ENCODE peak calls at places on chromosomes 4 and X, in ten cellular contexts. Z is neural progenitor cell; W is AG04450; Q is fibroblast of lung; I is CD8-positive, alpha-beta T cell; M is suprapubic skin; O is gastrocnemius medialis; V is left ventricle myocardium inferior; D is tibial artery; F is dorsolateral prefrontal cortex. B is an unnamed sample.

GRCh38 chr4:121950680-121951569 is 935 bp downstream of the TRPC3 start:
- DNase-seq in Z (peak; percentile 39), W (no peak), Q (peak; percentile 16), I (no peak), M (peak; percentile 79), O (no peak), V (no peak), D (peak; percentile 25), F (no peak), B (peak; percentile 63)

GRCh38 chrX:119690921-119691716 is 1.8 kb downstream of the SEPTIN6 start:
- DNase-seq in Z (no peak), W (no peak), Q (peak; percentile 42), I (no peak), M (no peak), O (no peak), V (no peak), D (no peak), F (no peak), B (peak; percentile 70)

GRCh38 chr4:107719211-107719926 is 665 bp downstream of the PAPSS1 start:
- DNase-seq in Z (no peak), W (no peak), Q (peak; percentile 19), I (no peak), M (no peak), O (no peak), V (no peak), D (no peak), F (no peak), B (no peak)

GRCh38 chr4:44256414-44256813 is 192.2 kb downstream of the KCTD8 start:
- DNase-seq in Z (peak; percentile 50), W (no peak), Q (no peak), I (no peak), M (no peak), O (no peak), V (no peak), D (no peak), F (no peak), B (peak; percentile 4)

GRCh38 chrX:99494668-99495067 is 915.4 kb downstream of the PCDH19 start:
- DNase-seq in Z (no peak), W (no peak), Q (no peak), I (no peak), M (no peak), O (no peak), V (no peak), D (no peak), F (no peak), B (no peak)

GRCh38 chr4:182189107-182189878 is 53.9 kb upstream of the TENM3 start:
- DNase-seq in Z (no peak), W (peak; percentile 73), Q (peak; percentile 95), I (no peak), M (no peak), O (no peak), V (no peak), D (no peak), F (no peak), B (no peak)

GRCh38 chr4:76718806-76719205 is 179.1 kb downstream of the SOWAHB start:
- DNase-seq in Z (peak; percentile 15), W (no peak), Q (no peak), I (no peak), M (no peak), O (no peak), V (no peak), D (no peak), F (no peak), B (no peak)

GRCh38 chrX:12439396-12439795 is 301.1 kb downstream of the FRMPD4 start:
- DNase-seq in Z (no peak), W (no peak), Q (no peak), I (no peak), M (no peak), O (no peak), V (no peak), D (no peak), F (no peak), B (no peak)

GRCh38 chr4:150217192-150217591 is 138.9 kb downstream of the DCLK2 start:
- DNase-seq in Z (peak; percentile 68), W (no peak), Q (peak; percentile 72), I (no peak), M (no peak), O (no peak), V (no peak), D (no peak), F (no peak), B (peak; percentile 73)

GRCh38 chrX:27399146-27399456 is 64.0 kb downstream of the PPP4R3C start:
- DNase-seq in Z (no peak), W (no peak), Q (no peak), I (no peak), M (no peak), O (no peak), V (no peak), D (no peak), F (no peak), B (no peak)

GRCh38 chrX:25156323-25156722 is 140.6 kb upstream of the ARX start:
- DNase-seq in Z (no peak), W (no peak), Q (no peak), I (no peak), M (no peak), O (no peak), V (no peak), D (no peak), F (no peak), B (no peak)

GRCh38 chr4:125951275-125951887 is 636.6 kb downstream of the FAT4 start:
- DNase-seq in Z (no peak), W (peak; percentile 6), Q (peak; percentile 79), I (no peak), M (no peak), O (no peak), V (no peak), D (no peak), F (no peak), B (peak; percentile 22)

DNA sequence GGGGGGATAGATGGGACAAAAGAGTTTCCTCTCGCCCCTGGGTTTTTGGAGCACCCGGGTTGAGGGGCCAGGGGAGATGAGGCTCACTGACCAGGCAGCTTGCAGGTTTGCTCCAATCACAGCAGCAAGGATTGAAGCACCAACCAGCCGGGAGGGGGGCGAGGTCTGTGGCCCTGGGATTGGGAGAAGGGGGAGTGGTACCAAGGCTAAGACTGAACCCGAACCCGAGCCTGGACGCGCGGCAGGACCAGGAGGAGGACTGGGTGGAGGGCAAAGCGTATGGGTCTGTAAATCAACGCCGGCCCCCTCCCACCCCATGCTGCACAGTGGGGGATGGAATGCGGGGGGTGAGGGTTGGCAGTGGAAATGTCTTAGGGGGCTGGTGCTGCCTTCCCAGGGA is 3.5 kb downstream of the SOX3 start:
- DNase-seq in Z (peak; percentile 59), W (no peak), Q (no peak), I (no peak), M (no peak), O (no peak), V (no peak), D (no peak), F (no peak), B (no peak)
- H3K27me3 ChIP-seq in Z (peaks cover 2% of the 10 kb centered on the region), W (peaks cover 34% of the 10 kb centered on the region), Q (peaks cover 26% of the 10 kb centered on the region), I (no peaks in the 10 kb centered on the region), M (peaks cover 73% of the 10 kb centered on the region), O (peaks cover 39% of the 10 kb centered on the region), V (peaks cover 99% of the 10 kb centered on the region), D (no peaks in the 10 kb centered on the region), F (peaks cover 8% of the 10 kb centered on the region), B (peaks cover 99% of the 10 kb centered on the region)

DNA sequence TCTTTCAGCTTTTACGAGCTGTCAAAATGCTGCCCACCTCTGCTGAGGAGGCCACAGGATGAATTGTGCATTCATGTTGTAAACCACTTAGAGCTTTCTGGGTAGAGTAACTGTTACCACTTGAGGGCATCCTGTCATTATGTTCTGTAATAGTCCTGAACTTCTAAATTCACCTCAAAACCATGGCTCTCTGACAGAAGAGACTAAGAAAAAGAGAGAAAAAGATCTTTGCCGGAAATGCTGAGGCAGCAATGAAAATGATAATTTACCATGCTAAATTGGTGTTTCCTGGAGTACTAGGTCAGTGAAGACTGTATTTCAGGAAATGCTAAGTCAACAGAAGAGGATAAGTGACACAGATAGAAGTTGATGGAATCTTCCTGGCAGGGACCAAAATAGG is 942.3 kb upstream of the SLIT2 start:
- DNase-seq in Z (peak; percentile 15), W (peak; percentile 11), Q (peak; percentile 78), I (no peak), M (no peak), O (no peak), V (no peak), D (no peak), F (no peak), B (peak; percentile 14)
- TF ChIP-seq CTCF in Z (peak; percentile 37), W (peak; percentile 55), Q (peak; percentile 51), I (no peak), M (no peak), O (no peak), V (peak; percentile 33), D (no peak), F (no peak), B (peak; percentile 50)

GRCh38 chr4:164876680-164877324 is at the start of gene APELA:
- DNase-seq in Z (peak; percentile 33), W (no peak), Q (no peak), I (no peak), M (no peak), O (no peak), V (no peak), D (no peak), F (no peak), B (peak; percentile 77)
- H3K4me3 ChIP-seq in Z (peak within 1 kb of the TSS; percentile 44), W (no peak within 1 kb of the TSS), Q (no peak within 1 kb of the TSS), I (no peak within 1 kb of the TSS), M (no peak within 1 kb of the TSS), O (no peak within 1 kb of the TSS), V (no peak within 1 kb of the TSS), D (no peak within 1 kb of the TSS), F (no peak within 1 kb of the TSS), B (peak within 1 kb of the TSS; percentile 28)

GRCh38 chr4:3722446-3723231 is 43.5 kb upstream of the ADRA2C start:
- DNase-seq in Z (no peak), W (no peak), Q (no peak), I (no peak), M (no peak), O (no peak), V (no peak), D (no peak), F (no peak), B (no peak)
- H3K27me3 ChIP-seq in Z (peaks cover 42% of the 10 kb centered on the region), W (peaks cover 27% of the 10 kb centered on the region), Q (no peaks in the 10 kb centered on the region), I (no peaks in the 10 kb centered on the region), M (peaks cover 97% of the 10 kb centered on the region), O (peaks cover 51% of the 10 kb centered on the region), V (peaks cover 88% of the 10 kb centered on the region), D (no peaks in the 10 kb centered on the region), F (peaks cover 28% of the 10 kb centered on the region), B (peaks cover 46% of the 10 kb centered on the region)